ENCODE peak calls at places on chromosomes 3 and 15, in six cellular contexts. Q, R, I, V, C and L are unnamed samples.

GRCh38 chr3:126208182-126208581 is 27.8 kb upstream of the ALDH1L1 start:
- DNase-seq in Q (no peak), R (no peak), I (no peak), V (no peak), C (no peak), L (no peak)

GRCh38 chr3:16838561-16838960 is 46.2 kb upstream of the PLCL2 start:
- DNase-seq in Q (no peak), R (no peak), I (no peak), V (no peak), C (no peak), L (no peak)

GRCh38 chr3:70889162-70890045 is 577.0 kb upstream of the MDFIC2 start:
- DNase-seq in Q (peak; percentile 15), R (no peak), I (no peak), V (no peak), C (no peak), L (peak; percentile 11)

GRCh38 chr3:43041517-43041916 is 62.4 kb downstream of the GASK1A start:
- DNase-seq in Q (no peak), R (no peak), I (no peak), V (no peak), C (no peak), L (no peak)

GRCh38 chr3:38950585-38950984 is 101.2 kb downstream of the SCN11A start:
- DNase-seq in Q (no peak), R (no peak), I (no peak), V (no peak), C (no peak), L (peak; percentile 14)

GRCh38 chr15:94383706-94384105 is 152.3 kb downstream of the MCTP2 start:
- DNase-seq in Q (peak; percentile 18), R (no peak), I (no peak), V (no peak), C (peak; percentile 46), L (peak; percentile 55)

GRCh38 chr3:146953523-146954125 is 348.5 kb upstream of the PLSCR5 start:
- DNase-seq in Q (peak; percentile 1), R (no peak), I (no peak), V (peak; percentile 17), C (no peak), L (no peak)

GRCh38 chr3:113210608-113211369 is 568 bp upstream of the BOC start:
- DNase-seq in Q (no peak), R (peak; percentile 65), I (peak; percentile 65), V (no peak), C (no peak), L (peak; percentile 50)

GRCh38 chr3:44048196-44048924 is 193.3 kb upstream of the TOPAZ1 start:
- DNase-seq in Q (no peak), R (no peak), I (no peak), V (no peak), C (peak; percentile 57), L (no peak)

GRCh38 chr3:48739955-48740823 is 23.2 kb upstream of the IP6K2 start:
- DNase-seq in Q (peak; percentile 75), R (peak; percentile 87), I (peak; percentile 92), V (peak; percentile 47), C (peak; percentile 90), L (peak; percentile 88)

GRCh38 chr3:45211466-45212094 is 14.5 kb downstream of the TMEM158 start:
- DNase-seq in Q (no peak), R (no peak), I (no peak), V (no peak), C (no peak), L (no peak)

GRCh38 chr3:135752851-135753250 is 212.7 kb upstream of the PPP2R3A start:
- DNase-seq in Q (no peak), R (no peak), I (no peak), V (peak; percentile 21), C (no peak), L (no peak)

GRCh38 chr15:53586815-53587214 is 172.6 kb downstream of the WDR72 start:
- DNase-seq in Q (no peak), R (peak; percentile 90), I (peak; percentile 81), V (peak; percentile 70), C (no peak), L (peak; percentile 1)

GRCh38 chr3:72189344-72189743 is 404.4 kb upstream of the PROK2 start:
- DNase-seq in Q (no peak), R (no peak), I (no peak), V (no peak), C (no peak), L (no peak)

DNA sequence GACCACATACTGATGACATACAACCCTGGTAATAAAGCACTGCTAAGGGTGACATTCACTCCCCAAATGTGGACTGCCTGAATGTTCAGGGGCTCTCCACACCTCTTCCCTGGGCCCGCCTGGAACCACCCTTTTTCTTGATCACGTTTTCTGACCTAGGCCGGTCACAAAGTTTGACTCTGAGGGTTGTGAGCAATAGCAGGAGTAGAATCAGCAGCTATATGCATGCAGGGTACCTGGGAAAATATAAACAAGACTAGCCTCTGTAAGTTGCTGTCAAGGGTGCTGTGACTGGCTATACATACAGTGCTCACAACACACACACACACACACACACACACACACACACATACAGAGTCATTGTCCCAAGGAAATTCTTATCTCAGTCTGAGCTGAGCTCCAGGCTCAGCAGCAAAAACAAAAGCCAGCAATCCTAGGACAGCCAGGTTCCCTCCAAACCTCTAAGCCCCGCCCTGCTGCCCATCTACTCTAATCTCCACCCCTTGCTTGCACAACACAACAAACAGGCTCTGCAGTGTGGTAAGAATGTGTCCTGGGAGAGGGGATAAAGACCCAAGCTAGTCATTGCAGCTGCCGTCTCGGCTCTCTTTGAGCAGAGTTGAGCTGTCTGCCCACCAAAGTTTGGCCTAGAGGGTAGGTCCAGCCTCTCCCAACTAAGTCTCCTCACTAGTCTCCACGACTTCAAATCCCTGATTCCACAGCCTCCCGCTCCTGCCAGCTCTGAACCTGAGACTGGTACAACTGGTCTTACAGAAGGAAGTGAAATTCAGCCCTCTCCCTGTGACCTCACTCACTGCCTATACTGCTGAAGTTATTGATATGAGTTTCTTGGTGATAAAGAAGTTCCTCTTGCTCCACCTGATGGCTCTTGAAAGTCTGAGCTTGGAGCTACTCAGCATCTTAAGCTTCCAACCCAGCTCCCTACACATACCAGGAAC is 2.2 kb downstream of the BMF start:
- DNase-seq in Q (peak; percentile 49), R (peak; percentile 83), I (peak; percentile 91), V (no peak), C (peak; percentile 80), L (peak; percentile 89)
- H2AK5ac ChIP-seq in Q (peak overlapping the region; percentile 53), R (peak overlapping the region; percentile 32), I (no peak overlapping the region), V (peak overlapping the region; percentile 43), C (peak overlapping the region; percentile 80), L (no peak overlapping the region)

DNA sequence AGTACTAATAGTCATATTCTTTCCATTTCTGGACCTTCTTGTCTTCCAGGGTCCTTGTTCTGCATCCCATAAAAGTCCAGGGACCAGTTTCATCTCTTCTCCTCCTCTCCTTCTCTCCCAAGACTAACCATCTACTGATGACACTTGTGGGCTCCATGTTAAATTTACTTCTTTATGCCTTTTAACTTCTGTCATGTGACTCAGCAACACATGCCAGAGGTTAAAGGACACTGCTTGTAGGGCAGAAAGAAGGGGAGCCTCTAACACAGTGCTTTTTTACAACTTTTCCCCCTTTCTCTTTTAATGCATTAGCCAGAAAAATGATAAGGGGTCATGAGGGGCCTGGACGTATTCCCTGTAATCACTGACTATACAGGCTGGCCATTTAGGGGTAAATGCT is 10.0 kb downstream of the SH3GL3 start:
- DNase-seq in Q (no peak), R (no peak), I (no peak), V (no peak), C (no peak), L (no peak)
- H3K4ac ChIP-seq in Q (no peak overlapping the region), R (no peak overlapping the region), I (no peak overlapping the region), V (no peak overlapping the region), C (no peak overlapping the region), L (no peak overlapping the region)

GRCh38 chr15:26620528-26620927 is 152.3 kb downstream of the GABRB3 start:
- DNase-seq in Q (no peak), R (no peak), I (no peak), V (no peak), C (no peak), L (no peak)
- H3K9me3 ChIP-seq in Q (peaks cover 31% of the 10 kb centered on the region), R (no peaks in the 10 kb centered on the region), I (no peaks in the 10 kb centered on the region), V (no peaks in the 10 kb centered on the region), C (peaks cover 2% of the 10 kb centered on the region), L (peaks cover 3% of the 10 kb centered on the region)

DNA sequence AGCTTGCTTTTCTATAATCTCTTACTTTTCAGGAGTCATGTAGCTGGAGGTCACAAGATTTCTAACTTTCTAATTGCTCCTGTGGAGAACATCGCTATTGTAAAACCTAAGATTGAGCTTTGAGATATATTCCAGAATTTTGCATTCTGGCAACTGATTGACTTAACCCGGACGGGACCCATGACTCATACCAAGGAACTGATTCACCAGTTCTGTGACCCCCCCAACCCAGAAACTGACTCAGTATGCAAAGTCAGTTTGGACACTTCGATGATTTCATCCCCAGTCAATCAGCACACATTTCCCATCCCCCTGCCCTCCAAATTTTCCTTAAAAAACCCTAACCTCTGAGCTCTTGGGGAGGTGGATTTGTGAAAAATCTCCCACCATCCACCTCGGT is 396.5 kb upstream of the GBE1 start:
- DNase-seq in Q (peak; percentile 52), R (no peak), I (no peak), V (no peak), C (no peak), L (peak; percentile 18)
- H2AK5ac ChIP-seq in Q (no peak overlapping the region), R (no peak overlapping the region), I (no peak overlapping the region), V (no peak overlapping the region), C (no peak overlapping the region), L (no peak overlapping the region)

DNA sequence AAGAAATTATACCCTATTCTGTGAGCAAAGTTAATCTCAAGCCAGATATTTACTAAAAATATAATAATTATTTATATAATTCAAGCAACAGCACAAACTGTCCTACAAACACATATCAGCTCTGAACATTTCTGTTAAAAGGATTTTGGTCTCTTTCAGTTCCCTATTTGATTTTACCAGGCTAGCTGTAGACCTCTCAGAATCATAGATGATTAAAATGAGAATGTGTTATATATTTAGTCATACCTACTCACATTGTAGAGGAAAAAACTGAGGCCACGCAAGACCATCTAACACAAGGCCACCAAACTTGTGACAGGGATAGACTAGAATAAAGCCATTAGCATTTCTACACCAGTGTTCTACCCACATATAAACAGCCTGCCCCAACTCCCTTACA is 28.5 kb downstream of the ACKR4 start:
- DNase-seq in Q (no peak), R (no peak), I (no peak), V (no peak), C (no peak), L (no peak)
- H3K4ac ChIP-seq in Q (peak overlapping the region; percentile 16), R (no peak overlapping the region), I (no peak overlapping the region), V (no peak overlapping the region), C (no peak overlapping the region), L (no peak overlapping the region)

DNA sequence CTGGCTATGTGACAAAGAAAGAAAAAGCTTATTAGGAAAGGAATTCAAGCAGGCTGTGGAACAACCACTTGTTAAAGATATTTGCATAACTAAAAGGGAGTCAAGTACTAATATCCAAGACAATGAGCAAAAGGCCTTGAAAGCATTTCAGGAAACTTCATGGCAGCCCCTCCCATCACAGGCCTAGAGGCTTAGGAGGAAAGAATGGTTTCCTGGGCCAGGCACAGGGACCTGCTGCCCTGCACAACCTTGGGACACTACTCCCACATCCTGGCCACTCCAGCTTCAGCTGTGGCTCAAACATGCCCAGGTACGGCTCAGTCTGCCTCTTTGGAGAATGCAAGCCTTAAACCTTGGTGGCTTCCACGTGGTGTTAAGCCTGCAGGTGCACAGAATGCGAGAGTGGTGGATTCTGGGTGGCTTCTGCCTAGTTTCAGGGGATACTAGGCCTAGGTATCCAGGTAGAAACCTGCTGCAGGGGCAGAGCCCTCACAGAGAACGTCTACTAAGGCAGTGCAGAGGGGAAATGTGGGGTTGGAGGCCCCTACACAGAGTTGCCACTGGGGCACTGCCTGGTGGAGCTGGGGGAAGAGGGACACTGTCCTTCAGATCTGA is 121.6 kb downstream of the OPA1 start:
- DNase-seq in Q (no peak), R (no peak), I (no peak), V (no peak), C (no peak), L (no peak)
- H3K9me3 ChIP-seq in Q (peaks cover 8% of the 10 kb centered on the region), R (peaks cover 40% of the 10 kb centered on the region), I (peaks cover 24% of the 10 kb centered on the region), V (peaks cover 61% of the 10 kb centered on the region), C (peaks cover 14% of the 10 kb centered on the region), L (peaks cover 13% of the 10 kb centered on the region)

GRCh38 chr15:62812515-62812835 is 230.1 kb upstream of the TPM1 start:
- DNase-seq in Q (no peak), R (no peak), I (no peak), V (no peak), C (no peak), L (no peak)
- H2AK5ac ChIP-seq in Q (no peak overlapping the region), R (no peak overlapping the region), I (no peak overlapping the region), V (no peak overlapping the region), C (peak overlapping the region; percentile 69), L (no peak overlapping the region)